ENCODE peak calls at places on chromosomes 16 and 17, in seven cellular contexts. Z is Calu3; F is HCEC 1CT; T is stimulated activated CD8-positive, alpha-beta memory T cell treated with anti-CD3 and anti-CD28 coated beads, Interleukin-15, amount 100 ng/mL, for 48 hours; H is Caki2; A is H9; V is astrocyte of the spinal cord. Y is an unnamed sample.

GRCh38 chr17:79065105-79065670 is 9.4 kb upstream of the ENGASE start:
- DNase-seq in Z (peak), F (peak), T (peak), H (no peak), A (peak), V (no peak), Y (peak)

GRCh38 chr17:71304498-71305158 is 816.2 kb upstream of the SOX9 start:
- DNase-seq in Z (no peak), F (no peak), T (no peak), H (no peak), A (peak), V (no peak), Y (no peak)

GRCh38 chr16:53744449-53744848 is 40.5 kb downstream of the FTO start:
- DNase-seq in Z (peak), F (no peak), T (no peak), H (peak), A (peak), V (no peak), Y (no peak)

GRCh38 chr17:57993471-57994365 is 5.7 kb upstream of the VEZF1 start:
- DNase-seq in Z (no peak), F (no peak), T (no peak), H (no peak), A (no peak), V (no peak), Y (no peak)

GRCh38 chr17:8337802-8338744 is 1.6 kb upstream of the ODF4 start:
- DNase-seq in Z (no peak), F (no peak), T (no peak), H (no peak), A (no peak), V (no peak), Y (no peak)

GRCh38 chr17:78791840-78792709 is 10.0 kb upstream of the CYTH1 start:
- DNase-seq in Z (no peak), F (no peak), T (no peak), H (no peak), A (no peak), V (no peak), Y (peak)

GRCh38 chr16:86733526-86734254 is 155.3 kb downstream of the FOXL1 start:
- DNase-seq in Z (no peak), F (no peak), T (no peak), H (no peak), A (peak), V (no peak), Y (no peak)

GRCh38 chr17:66711936-66712335 is 123.0 kb upstream of the CACNG5 start:
- DNase-seq in Z (peak), F (no peak), T (no peak), H (peak), A (peak), V (peak), Y (no peak)

GRCh38 chr17:61818225-61818624 is 45.1 kb downstream of the BRIP1 start:
- DNase-seq in Z (no peak), F (no peak), T (no peak), H (no peak), A (no peak), V (no peak), Y (no peak)

GRCh38 chr17:731943-732787 is at the start of gene TLCD3A:
- DNase-seq in Z (peak), F (peak), T (no peak), H (peak), A (peak), V (peak), Y (peak)

GRCh38 chr17:82859431-82860403 is 19.9 kb upstream of the ZNF750 start:
- DNase-seq in Z (peak), F (peak), T (peak), H (peak), A (no peak), V (peak), Y (no peak)

GRCh38 chr17:4436846-4437245 is 3.1 kb downstream of the SPNS3 start:
- DNase-seq in Z (no peak), F (no peak), T (no peak), H (no peak), A (no peak), V (no peak), Y (no peak)

GRCh38 chr17:1110844-1111598 is 68.8 kb downstream of the ABR start:
- DNase-seq in Z (peak), F (peak), T (peak), H (peak), A (peak), V (peak), Y (no peak)

GRCh38 chr16:67372664-67373063 is 20.6 kb downstream of the TPPP3 start:
- DNase-seq in Z (no peak), F (peak), T (no peak), H (no peak), A (no peak), V (peak), Y (peak)